ENCODE peak calls at places on chromosomes 13 and 19, in ten cellular contexts. S is pancreas, N is AG04450, U is ascending aorta, Z is mesendoderm, A is Panc1, F is ovary, M is neural progenitor cell, D is GM23338, P is cardiac muscle cell. I is an unnamed sample.

GRCh38 chr19:1081301-1082164 is 13.6 kb downstream of the POLR2E start:
- DNase-seq in S (peak), N (no peak), U (no peak), Z (peak), A (no peak), F (no peak), M (peak), D (peak), P (no peak), I (no peak)

GRCh38 chr19:44689290-44690130 is 9.4 kb upstream of the CEACAM16 start:
- DNase-seq in S (peak), N (peak), U (peak), Z (peak), A (no peak), F (peak), M (peak), D (peak), P (peak), I (peak)

GRCh38 chr19:41350735-41351338 is 2.9 kb downstream of the TGFB1 start:
- DNase-seq in S (no peak), N (no peak), U (no peak), Z (no peak), A (no peak), F (no peak), M (no peak), D (peak), P (peak), I (no peak)

GRCh38 chr19:39405930-39406655 is 554 bp upstream of the ZFP36 start:
- DNase-seq in S (no peak), N (no peak), U (no peak), Z (no peak), A (peak), F (no peak), M (no peak), D (peak), P (no peak), I (no peak)

GRCh38 chr13:101202590-101202989 is 213.7 kb downstream of the NALCN start:
- DNase-seq in S (no peak), N (no peak), U (no peak), Z (peak), A (no peak), F (no peak), M (peak), D (peak), P (no peak), I (no peak)

GRCh38 chr19:20999731-21000352 is 20.6 kb upstream of the ZNF430 start:
- DNase-seq in S (peak), N (peak), U (peak), Z (peak), A (peak), F (peak), M (peak), D (peak), P (peak), I (peak)

GRCh38 chr19:8044018-8044417 is 8.5 kb upstream of the CCL25 start:
- DNase-seq in S (no peak), N (no peak), U (no peak), Z (no peak), A (no peak), F (no peak), M (no peak), D (no peak), P (no peak), I (no peak)

GRCh38 chr13:101640797-101641400 is 188.4 kb downstream of the ITGBL1 start:
- DNase-seq in S (no peak), N (peak), U (no peak), Z (no peak), A (no peak), F (no peak), M (no peak), D (no peak), P (peak), I (no peak)

GRCh38 chr13:73981595-73981994 is 152.6 kb downstream of the KLF12 start:
- DNase-seq in S (no peak), N (no peak), U (no peak), Z (peak), A (no peak), F (no peak), M (no peak), D (no peak), P (no peak), I (no peak)

GRCh38 chr13:109783447-109783814 is 3.0 kb downstream of the IRS2 start:
- DNase-seq in S (no peak), N (no peak), U (no peak), Z (peak), A (no peak), F (peak), M (peak), D (peak), P (no peak), I (no peak)

GRCh38 chr13:109782823-109783411 is 3.5 kb downstream of the IRS2 start:
- DNase-seq in S (no peak), N (no peak), U (no peak), Z (no peak), A (no peak), F (peak), M (no peak), D (no peak), P (no peak), I (no peak)

GRCh38 chr13:109781384-109782065 is 4.9 kb downstream of the IRS2 start:
- DNase-seq in S (no peak), N (no peak), U (no peak), Z (no peak), A (no peak), F (peak), M (no peak), D (no peak), P (no peak), I (no peak)

GRCh38 chr13:109780880-109781383 is 5.5 kb downstream of the IRS2 start:
- DNase-seq in S (no peak), N (no peak), U (no peak), Z (no peak), A (no peak), F (no peak), M (no peak), D (no peak), P (no peak), I (no peak)

GRCh38 chr13:109782066-109782822 is 4.1 kb downstream of the IRS2 start:
- DNase-seq in S (no peak), N (no peak), U (no peak), Z (no peak), A (no peak), F (no peak), M (no peak), D (no peak), P (no peak), I (no peak)
- H3K27ac ChIP-seq in S (no peak), N (no peak), U (peak), Z (no peak), A (peak), F (peak), M (no peak), D (no peak), P (no peak), I (peak)

GRCh38 chr19:6023085-6023682 is 45.2 kb upstream of the RANBP3 start:
- DNase-seq in S (no peak), N (no peak), U (no peak), Z (no peak), A (no peak), F (no peak), M (no peak), D (no peak), P (peak), I (no peak)

GRCh38 chr19:6023936-6024335 is 46.0 kb upstream of the RANBP3 start:
- DNase-seq in S (no peak), N (no peak), U (no peak), Z (no peak), A (no peak), F (no peak), M (no peak), D (no peak), P (no peak), I (no peak)

GRCh38 chr19:6030214-6030507 is 52.2 kb upstream of the RANBP3 start:
- DNase-seq in S (no peak), N (peak), U (no peak), Z (no peak), A (no peak), F (no peak), M (no peak), D (no peak), P (peak), I (no peak)

GRCh38 chr19:6022570-6023049 is 44.7 kb upstream of the RANBP3 start:
- DNase-seq in S (no peak), N (no peak), U (no peak), Z (no peak), A (no peak), F (no peak), M (no peak), D (no peak), P (no peak), I (no peak)

GRCh38 chr19:6026390-6026897 is 48.5 kb upstream of the RANBP3 start:
- DNase-seq in S (peak), N (no peak), U (no peak), Z (no peak), A (no peak), F (no peak), M (no peak), D (no peak), P (no peak), I (no peak)
- H3K27ac ChIP-seq in S (no peak), N (no peak), U (no peak), Z (no peak), A (no peak), F (no peak), M (no peak), D (no peak), P (no peak), I (no peak)

GRCh38 chr13:24112791-24113190 is 47.7 kb upstream of the SPATA13 start:
- DNase-seq in S (no peak), N (no peak), U (no peak), Z (no peak), A (no peak), F (no peak), M (no peak), D (no peak), P (peak), I (no peak)

GRCh38 chr13:24119593-24120508 is 40.7 kb upstream of the SPATA13 start:
- DNase-seq in S (no peak), N (peak), U (no peak), Z (peak), A (no peak), F (peak), M (peak), D (no peak), P (peak), I (no peak)

GRCh38 chr13:24118576-24118975 is 41.9 kb upstream of the SPATA13 start:
- DNase-seq in S (no peak), N (no peak), U (no peak), Z (no peak), A (no peak), F (no peak), M (no peak), D (no peak), P (no peak), I (no peak)

GRCh38 chr13:24115671-24116070 is 44.8 kb upstream of the SPATA13 start:
- DNase-seq in S (no peak), N (no peak), U (no peak), Z (no peak), A (no peak), F (no peak), M (no peak), D (no peak), P (no peak), I (no peak)

DNA sequence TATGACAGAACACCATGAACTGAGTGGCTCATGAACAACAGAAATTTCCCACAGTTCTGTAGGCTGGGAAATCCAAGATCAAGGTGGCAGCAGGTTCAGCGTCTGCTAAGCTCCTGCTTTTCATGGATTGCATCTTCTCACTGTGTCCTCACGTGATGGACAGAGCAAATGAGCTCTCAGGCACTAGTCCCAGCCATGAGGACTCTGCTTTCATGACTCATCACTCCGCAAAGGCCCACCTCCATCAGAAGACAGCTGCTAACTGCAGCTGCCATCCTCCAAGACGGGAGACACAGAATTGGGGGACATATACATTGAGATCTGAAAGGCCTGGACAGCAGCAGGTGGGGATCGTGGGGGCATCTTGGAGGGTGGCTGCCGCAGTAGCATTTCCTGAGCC is 44.4 kb upstream of the SPATA13 start:
- DNase-seq in S (no peak), N (no peak), U (no peak), Z (no peak), A (no peak), F (no peak), M (no peak), D (no peak), P (no peak), I (no peak)
- H3K27ac ChIP-seq in S (no peak), N (no peak), U (no peak), Z (no peak), A (no peak), F (no peak), M (no peak), D (no peak), P (no peak), I (no peak)

GRCh38 chr13:29573190-29573589 is 22.3 kb downstream of the SLC7A1 start:
- DNase-seq in S (peak), N (no peak), U (no peak), Z (no peak), A (no peak), F (no peak), M (no peak), D (no peak), P (peak), I (no peak)
- H3K27ac ChIP-seq in S (no peak), N (no peak), U (no peak), Z (no peak), A (no peak), F (no peak), M (no peak), D (peak), P (no peak), I (no peak)

I was measured in SK-N-MC.